ENCODE peak calls at places on chromosomes 6 and 20, in six cellular contexts. C, M, F, W, D and S are unnamed samples. For H3K4me1, the result is how much of the 10 kb centered on the place peaks cover.

GRCh38 chr6:166911248-166911677 is 45.1 kb downstream of the RNASET2 start:
- DNase-seq in C (no peak), M (no peak), W (no peak), F (no peak), D (no peak), S (no peak)

GRCh38 chr6:111503660-111504059 is 20.6 kb upstream of the REV3L start:
- DNase-seq in M (no peak), D (peak), W (no peak), F (no peak), C (peak), S (no peak)

GRCh38 chr6:119158057-119158848 is 79.8 kb upstream of the FAM184A start:
- DNase-seq in F (peak), M (peak), C (peak), W (no peak), D (peak), S (peak)

GRCh38 chr6:167797079-167797870 is 29.4 kb upstream of the AFDN start:
- DNase-seq in W (peak), C (no peak), F (no peak), D (no peak), M (no peak), S (peak)

GRCh38 chr6:158506577-158506976 is 53.3 kb upstream of the TMEM181 start:
- DNase-seq in W (no peak), F (no peak), M (no peak), C (no peak), D (peak), S (no peak)

GRCh38 chr6:100512203-100512862 is 47.6 kb upstream of the SIM1 start:
- DNase-seq in D (peak), F (no peak), C (peak), M (no peak), W (no peak), S (no peak)

GRCh38 chr6:105326838-105327745 is 75.8 kb downstream of the PREP start:
- DNase-seq in D (peak), W (no peak), C (peak), F (no peak), M (peak), S (no peak)

GRCh38 chr6:4848382-4849068 is 72.3 kb downstream of the CDYL start:
- DNase-seq in M (peak), C (peak), W (no peak), D (no peak), F (no peak), S (peak)

GRCh38 chr6:130293800-130294199 is 71.0 kb upstream of the SAMD3 start:
- DNase-seq in M (peak), D (peak), W (no peak), F (no peak), C (peak), S (no peak)

GRCh38 chr6:19781269-19781668 is 55.9 kb upstream of the ID4 start:
- DNase-seq in F (no peak), C (no peak), D (no peak), M (no peak), W (no peak), S (no peak)

GRCh38 chr6:163199371-163199770 is 215.1 kb upstream of the QKI start:
- DNase-seq in C (no peak), D (no peak), F (no peak), M (no peak), W (no peak), S (no peak)

GRCh38 chr6:75143186-75143585 is 62.7 kb downstream of the COL12A1 start:
- DNase-seq in D (peak), F (no peak), W (no peak), C (peak), M (no peak), S (no peak)

GRCh38 chr6:75922226-75922625 is 150.2 kb downstream of the IMPG1 start:
- DNase-seq in M (no peak), C (peak), D (peak), W (no peak), F (no peak), S (no peak)

GRCh38 chr6:12899080-12899815 is 182.7 kb downstream of the PHACTR1 start:
- DNase-seq in W (no peak), D (no peak), C (no peak), M (no peak), F (no peak), S (no peak)

GRCh38 chr20:5719861-5720401 is 30.3 kb upstream of the SHLD1 start:
- DNase-seq in D (peak), M (no peak), F (no peak), C (no peak), W (no peak), S (no peak)

GRCh38 chr20:63329331-63330083 is 31.6 kb downstream of the CHRNA4 start:
- DNase-seq in F (no peak), M (no peak), W (no peak), D (no peak), C (no peak), S (no peak)

GRCh38 chr6:25089442-25089841 is 153.7 kb upstream of the RIPOR2 start:
- DNase-seq in F (no peak), C (no peak), W (no peak), D (peak), M (no peak), S (no peak)

GRCh38 chr20:58246346-58246745 is 17.9 kb upstream of the ANKRD60 start:
- DNase-seq in D (no peak), M (no peak), C (peak), W (no peak), F (no peak), S (no peak)

GRCh38 chr20:17084909-17085308 is 141.9 kb upstream of the PCSK2 start:
- DNase-seq in F (no peak), W (no peak), M (no peak), D (no peak), C (no peak), S (no peak)

GRCh38 chr6:144415014-144415413 is 129.9 kb downstream of the UTRN start:
- DNase-seq in C (peak), M (no peak), F (no peak), W (no peak), D (peak), S (no peak)

GRCh38 chr6:83198486-83199172 is 5.5 kb downstream of the RWDD2A start:
- DNase-seq in W (no peak), M (no peak), C (no peak), F (no peak), D (peak), S (no peak)

GRCh38 chr20:41469868-41470267 is 103.2 kb upstream of the EMILIN3 start:
- DNase-seq in F (no peak), M (no peak), W (no peak), D (no peak), C (peak), S (no peak)

GRCh38 chr20:14451458-14451857 is 114.0 kb upstream of the FLRT3 start:
- DNase-seq in M (no peak), F (no peak), D (no peak), W (no peak), C (no peak), S (no peak)

GRCh38 chr20:40606660-40607059 is 82.4 kb downstream of the MAFB start:
- DNase-seq in D (no peak), F (no peak), C (no peak), W (no peak), M (no peak), S (no peak)

GRCh38 chr6:150925655-150925928 is 60.1 kb downstream of the MTHFD1L start:
- DNase-seq in M (no peak), D (no peak), W (no peak), C (no peak), F (no peak), S (no peak)

GRCh38 chr20:48405909-48406308 is 421.9 kb downstream of the PREX1 start:
- DNase-seq in W (no peak), M (no peak), F (no peak), C (no peak), D (no peak), S (no peak)

GRCh38 chr20:24610341-24611115 is 141.1 kb downstream of the SYNDIG1 start:
- DNase-seq in D (no peak), F (no peak), C (no peak), W (no peak), M (no peak), S (no peak)

GRCh38 chr20:10329387-10330005 is 104.5 kb downstream of the MKKS start:
- DNase-seq in C (peak), F (no peak), W (no peak), D (no peak), M (no peak), S (no peak)

GRCh38 chr6:154352898-154353585 is 3.6 kb downstream of the IPCEF1 start:
- DNase-seq in D (no peak), C (no peak), F (no peak), M (no peak), W (no peak), S (no peak)

GRCh38 chr20:50429412-50429811 is 80.8 kb upstream of the PTPN1 start:
- DNase-seq in M (no peak), C (no peak), D (no peak), W (no peak), F (no peak), S (no peak)

GRCh38 chr20:50427740-50428462 is 82.3 kb upstream of the PTPN1 start:
- DNase-seq in D (no peak), C (peak), F (no peak), M (peak), W (no peak), S (no peak)

GRCh38 chr20:50428463-50428828 is 81.7 kb upstream of the PTPN1 start:
- DNase-seq in M (no peak), D (no peak), F (no peak), C (no peak), W (no peak), S (no peak)

GRCh38 chr20:50433001-50433400 is 77.2 kb upstream of the PTPN1 start:
- DNase-seq in M (no peak), W (no peak), D (no peak), C (no peak), F (no peak), S (no peak)

GRCh38 chr20:50431066-50431450 is 79.1 kb upstream of the PTPN1 start:
- DNase-seq in F (no peak), C (no peak), W (no peak), D (no peak), M (no peak), S (no peak)
- H3K4me1 ChIP-seq in F (under half), C (under half), W (under half), D (under half), M (under half), S (under half)

GRCh38 chr20:59308493-59309201 is 8.2 kb downstream of the EDN3 start:
- DNase-seq in F (no peak), D (no peak), C (no peak), M (peak), W (peak), S (no peak)

GRCh38 chr20:59307270-59307669 is 6.9 kb downstream of the EDN3 start:
- DNase-seq in D (no peak), C (no peak), F (no peak), M (peak), W (peak), S (no peak)

GRCh38 chr20:59305898-59306640 is 5.7 kb downstream of the EDN3 start:
- DNase-seq in F (no peak), W (no peak), D (no peak), C (no peak), M (no peak), S (no peak)

GRCh38 chr20:59314872-59315500 is 14.6 kb downstream of the EDN3 start:
- DNase-seq in W (no peak), D (no peak), C (no peak), M (peak), F (no peak), S (no peak)

DNA sequence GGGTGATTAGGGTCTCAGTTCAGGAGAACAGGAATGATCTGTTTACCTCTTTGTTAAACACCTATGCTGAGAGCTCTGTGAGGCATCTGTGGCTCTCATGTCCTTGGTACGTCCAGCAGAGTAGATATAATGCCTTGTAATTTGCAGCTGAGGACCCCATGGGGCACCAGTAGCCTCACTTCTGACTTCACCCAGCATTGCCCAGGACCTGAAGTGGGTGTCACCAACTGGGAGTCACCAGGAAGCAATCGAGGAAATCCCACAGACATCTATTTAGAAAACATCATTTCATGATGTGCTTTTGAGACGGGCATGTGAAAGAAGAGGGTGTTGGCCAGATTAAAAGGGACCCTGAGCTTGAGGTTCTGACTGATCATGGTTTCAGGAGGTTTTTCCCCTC is 8.8 kb downstream of the EDN3 start:
- DNase-seq in M (no peak), D (no peak), W (no peak), C (no peak), F (no peak), S (no peak)
- H3K4me1 ChIP-seq in M (under half), D (under half), W (under half), C (under half), F (under half), S (under half)

GRCh38 chr6:49548613-49549304 is 1.7 kb upstream of the C6orf141 start:
- DNase-seq in F (no peak), D (no peak), M (no peak), W (no peak), C (no peak), S (no peak)

GRCh38 chr6:49543087-49543858 is 7.2 kb upstream of the C6orf141 start:
- DNase-seq in C (no peak), D (no peak), M (no peak), F (no peak), W (no peak), S (no peak)

GRCh38 chr6:49549691-49550412 is 616 bp upstream of the C6orf141 start:
- DNase-seq in F (no peak), W (no peak), C (no peak), D (no peak), M (no peak), S (no peak)

GRCh38 chr6:49550413-49551125 is at the start of gene C6orf141:
- DNase-seq in W (peak), M (peak), C (no peak), D (no peak), F (peak), S (peak)

GRCh38 chr6:49546371-49546770 is 4.1 kb upstream of the C6orf141 start:
- DNase-seq in M (no peak), C (no peak), D (no peak), W (no peak), F (no peak), S (no peak)
- H3K4me1 ChIP-seq in M (under half), C (under half), D (under half), W (under half), F (under half), S (under half)

DNA sequence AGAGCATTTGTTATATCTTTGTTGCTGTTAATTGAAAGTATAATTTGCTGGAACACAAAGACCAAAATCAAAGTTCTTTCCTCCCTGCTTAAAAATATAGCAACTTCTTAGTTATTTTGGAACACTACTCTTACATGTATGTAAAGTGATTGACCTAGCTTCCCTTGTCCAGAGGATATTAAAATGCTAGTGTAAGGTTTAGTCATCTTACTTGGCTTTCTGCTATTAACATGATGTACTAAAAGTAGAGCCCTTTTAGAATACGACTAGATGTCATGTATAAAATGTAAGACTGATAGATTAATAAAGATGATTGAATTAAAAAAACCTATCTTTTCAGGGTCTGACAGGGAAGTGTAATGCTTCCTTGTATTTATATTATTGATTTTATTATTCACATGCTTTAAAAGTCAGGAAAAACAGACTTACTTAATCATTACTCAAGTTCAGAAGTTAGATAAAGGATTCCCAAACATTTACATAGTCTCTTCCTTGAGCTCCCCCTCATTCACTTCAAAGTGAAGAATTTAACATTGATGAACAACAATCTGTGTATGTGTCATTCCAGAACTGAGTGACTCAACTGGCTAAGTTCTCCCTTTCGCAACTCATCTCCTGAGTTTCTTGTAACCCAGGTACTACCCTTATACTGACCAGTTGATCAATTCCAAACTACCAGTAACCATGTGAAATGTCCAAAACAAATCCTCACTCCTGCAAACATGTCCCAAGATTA is 50.9 kb downstream of the BTBD9 start:
- DNase-seq in C (no peak), M (no peak), F (no peak), W (no peak), D (peak), S (no peak)
- H3K4me1 ChIP-seq in C (under half), M (under half), F (under half), W (under half), D (under half), S (under half)

DNA sequence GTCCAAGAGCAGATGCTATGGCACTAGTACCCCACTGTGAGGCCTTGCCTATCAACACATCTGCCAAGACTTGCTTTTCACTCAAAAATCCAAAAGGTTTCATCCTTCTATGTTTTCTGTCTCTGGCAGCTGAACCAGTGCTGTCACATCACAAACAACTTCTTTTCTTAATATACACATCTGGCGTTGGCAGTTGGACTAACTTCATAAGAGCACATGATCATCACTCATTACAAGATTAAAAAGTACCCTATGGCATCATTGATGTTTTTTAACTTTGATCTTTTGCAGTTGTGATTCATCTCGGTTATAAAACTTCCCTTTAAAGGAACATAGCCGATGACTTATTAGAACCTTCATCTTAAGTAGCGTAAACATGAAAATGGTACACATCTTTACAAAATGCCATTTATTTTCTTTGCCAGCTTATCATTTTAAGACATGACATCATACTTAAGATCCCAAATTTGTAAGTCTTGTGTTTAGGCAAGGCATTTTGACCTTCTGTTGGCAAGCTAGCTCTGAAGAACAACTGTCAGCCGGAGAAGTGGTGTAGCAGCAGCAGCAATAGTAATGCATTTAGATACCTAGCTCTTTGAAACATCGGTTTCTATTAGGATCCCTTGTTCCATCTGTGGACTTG is 64.2 kb upstream of the SUPT3H start:
- DNase-seq in C (peak), M (no peak), F (no peak), D (peak), W (no peak), S (no peak)
- H3K4me1 ChIP-seq in C (under half), M (under half), F (under half), D (under half), W (under half), S (under half)

GRCh38 chr20:3313681-3314080 is 74.7 kb upstream of the SLC4A11 start:
- DNase-seq in C (no peak), W (no peak), F (no peak), M (peak), D (no peak), S (no peak)

GRCh38 chr20:3316131-3316530 is 77.1 kb upstream of the SLC4A11 start:
- DNase-seq in F (peak), W (no peak), M (no peak), C (no peak), D (no peak), S (no peak)

GRCh38 chr20:3312940-3313656 is 74.1 kb upstream of the SLC4A11 start:
- DNase-seq in W (no peak), D (peak), M (peak), F (no peak), C (peak), S (no peak)

GRCh38 chr20:3315110-3315509 is 76.1 kb upstream of the SLC4A11 start:
- DNase-seq in D (no peak), M (no peak), F (no peak), W (no peak), C (no peak), S (no peak)

DNA sequence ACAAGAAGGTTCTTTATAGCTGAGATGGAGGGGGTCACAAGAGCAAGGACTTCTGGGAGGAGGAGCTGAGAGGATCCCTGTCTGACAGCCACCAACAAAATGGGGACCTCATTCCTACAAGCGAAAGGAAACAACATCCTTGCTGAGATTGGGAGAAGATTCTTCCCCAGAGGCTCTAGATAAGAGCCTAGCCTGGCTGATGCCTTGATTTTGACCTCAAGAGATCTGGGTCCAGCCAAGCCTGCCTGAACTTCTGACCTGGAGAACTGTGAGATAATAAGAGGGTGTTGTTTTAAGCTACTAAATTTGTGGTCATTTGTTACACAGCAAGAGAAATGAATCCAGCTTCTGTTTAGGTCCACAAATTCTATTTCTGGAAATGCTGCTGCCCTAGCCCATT is 75.4 kb upstream of the SLC4A11 start:
- DNase-seq in D (no peak), M (no peak), W (no peak), C (no peak), F (no peak), S (no peak)
- H3K4me1 ChIP-seq in D (under half), M (under half), W (under half), C (under half), F (under half), S (under half)